ENCODE peak calls at places on chromosomes 4 and X, in four cellular contexts. A is GM23248; K is cardiac muscle cell; T is effector memory CD4-positive, alpha-beta T cell. M is an unnamed sample.

GRCh38 chr4:88527787-88528186 is 4.2 kb upstream of the PYURF start:
- DNase-seq in T (no peak), K (no peak), A (no peak), M (no peak)

GRCh38 chrX:153554519-153555167 is 37.2 kb downstream of the ATP2B3 start:
- DNase-seq in T (peak), K (peak), A (peak), M (peak)

GRCh38 chrX:148991502-148991901 is 491.1 kb downstream of the AFF2 start:
- DNase-seq in A (no peak), K (no peak), T (no peak), M (no peak)

GRCh38 chr4:154928640-154929257 is 147.7 kb downstream of the RBM46 start:
- DNase-seq in T (no peak), A (peak), K (peak), M (no peak)

GRCh38 chr4:60562353-60562752 is 637.8 kb upstream of the ADGRL3 start:
- DNase-seq in A (no peak), T (no peak), K (no peak), M (no peak)

GRCh38 chrX:49230500-49231232 is 2.5 kb downstream of the CACNA1F start:
- DNase-seq in K (no peak), T (peak), A (peak), M (no peak)

GRCh38 chr4:53591372-53591892 is at the start of gene LNX1:
- DNase-seq in T (no peak), A (no peak), K (no peak), M (no peak)

GRCh38 chrX:153829799-153830631 is at the start of gene PDZD4:
- DNase-seq in A (peak), T (no peak), K (no peak), M (no peak)

GRCh38 chr4:64718091-64718490 is 308.8 kb upstream of the TECRL start:
- DNase-seq in K (peak), A (peak), T (no peak), M (no peak)

GRCh38 chrX:63424063-63424462 is 72.9 kb upstream of the SPIN4 start:
- DNase-seq in K (no peak), A (no peak), T (no peak), M (no peak)

GRCh38 chr4:173538148-173538902 is 8.3 kb upstream of the HAND2 start:
- DNase-seq in K (peak), T (no peak), A (peak), M (no peak)

GRCh38 chrX:54785901-54786300 is 12.2 kb downstream of the ITIH6 start:
- DNase-seq in T (no peak), A (peak), K (peak), M (no peak)

GRCh38 chrX:43870758-43871419 is 11.4 kb downstream of the MAOB start:
- DNase-seq in K (no peak), T (no peak), A (no peak), M (no peak)

DNA sequence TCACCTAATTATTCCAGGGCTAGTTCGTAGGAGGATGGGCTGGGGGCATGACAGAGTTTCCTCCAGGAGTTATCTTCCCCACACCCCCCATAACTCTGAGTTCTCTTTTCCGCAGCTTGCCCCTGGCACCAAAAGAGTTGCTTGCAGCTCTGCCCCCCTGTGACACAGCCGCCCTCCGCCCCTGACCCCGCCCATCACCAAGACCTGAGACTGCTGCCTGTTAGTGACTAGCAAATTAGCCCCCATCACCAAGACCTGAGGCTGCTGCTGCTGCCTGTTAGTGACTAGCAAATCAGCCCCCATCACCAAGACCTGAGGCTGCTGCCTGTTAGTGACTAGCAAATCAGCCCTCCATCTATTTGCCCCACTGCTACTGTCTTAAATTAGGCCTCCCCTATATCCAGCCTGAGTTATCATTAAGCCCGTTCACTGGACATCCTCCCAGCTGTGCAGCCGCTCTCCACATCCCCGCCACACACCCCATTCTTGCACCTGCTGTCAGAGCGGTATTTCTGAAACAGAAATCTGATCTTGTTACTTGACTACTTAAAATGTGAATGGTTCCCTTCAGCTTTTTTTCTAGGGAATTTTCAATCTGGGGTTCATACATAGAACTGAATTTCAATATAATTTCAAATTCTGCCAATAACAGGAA is 1.5 kb upstream of the PAPSS1 start:
- DNase-seq in A (no peak), T (no peak), K (no peak), M (no peak)
- H3K4me3 ChIP-seq in A (peak), T (peak), K (peak), M (peak)

GRCh38 chr4:6177587-6178197 is 22.7 kb downstream of the JAKMIP1 start:
- DNase-seq in T (peak), K (no peak), A (no peak), M (no peak)
- H3K4me3 ChIP-seq in T (no peak), K (no peak), A (no peak), M (no peak)

GRCh38 chr4:76745264-76745663 is 152.7 kb downstream of the SOWAHB start:
- DNase-seq in T (no peak), A (peak), K (peak), M (no peak)

GRCh38 chr4:76748649-76749048 is 149.3 kb downstream of the SOWAHB start:
- DNase-seq in T (no peak), K (peak), A (peak), M (no peak)

GRCh38 chr4:76750716-76751115 is 147.2 kb downstream of the SOWAHB start:
- DNase-seq in K (no peak), T (no peak), A (no peak), M (no peak)

GRCh38 chr4:76749361-76749760 is 148.6 kb downstream of the SOWAHB start:
- DNase-seq in K (no peak), A (no peak), T (no peak), M (no peak)

GRCh38 chr4:76747613-76748012 is 150.3 kb downstream of the SOWAHB start:
- DNase-seq in A (no peak), T (no peak), K (no peak), M (no peak)
- H3K4me3 ChIP-seq in A (no peak), T (no peak), K (no peak), M (no peak)

GRCh38 chr4:125323547-125324100 is 8.9 kb downstream of the FAT4 start:
- DNase-seq in A (peak), K (peak), T (no peak), M (no peak)
- H3K4me3 ChIP-seq in A (peak), K (no peak), T (no peak), M (peak)

DNA sequence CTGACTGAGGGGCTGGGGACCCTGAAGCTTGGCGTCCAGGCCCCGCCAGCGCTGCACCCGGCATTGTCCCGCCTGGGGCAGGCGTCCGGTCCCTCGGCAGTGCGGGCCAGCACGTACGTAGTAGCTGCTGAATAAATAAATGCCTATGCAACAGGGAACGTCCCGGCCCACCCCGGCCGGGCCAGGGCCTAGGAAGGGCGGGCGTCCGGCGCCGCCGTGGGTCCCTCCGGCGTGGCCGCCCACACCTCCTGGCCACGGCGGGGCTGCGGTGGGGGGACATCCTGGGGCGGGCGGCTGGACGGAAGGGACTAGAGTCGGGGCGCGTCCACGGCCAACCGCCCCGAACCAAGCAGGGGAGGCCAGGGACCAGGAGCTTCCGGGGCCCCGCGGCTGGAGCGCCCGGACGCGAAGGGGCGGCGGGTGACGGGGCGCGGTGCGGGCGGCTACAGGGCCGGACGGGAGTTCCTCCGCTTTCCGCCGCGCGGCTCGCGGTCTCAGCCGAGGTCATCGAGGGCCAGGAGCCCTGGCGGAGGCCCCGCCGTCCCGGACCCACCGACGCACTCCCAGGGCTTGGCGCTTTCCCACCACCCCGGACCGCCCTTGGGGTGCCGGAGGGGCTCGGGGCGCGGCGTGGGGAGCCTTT is 856 bp upstream of the WWC2 start:
- DNase-seq in K (peak), A (peak), T (no peak), M (peak)
- H3K4me3 ChIP-seq in K (peak), A (peak), T (peak), M (peak)

DNA sequence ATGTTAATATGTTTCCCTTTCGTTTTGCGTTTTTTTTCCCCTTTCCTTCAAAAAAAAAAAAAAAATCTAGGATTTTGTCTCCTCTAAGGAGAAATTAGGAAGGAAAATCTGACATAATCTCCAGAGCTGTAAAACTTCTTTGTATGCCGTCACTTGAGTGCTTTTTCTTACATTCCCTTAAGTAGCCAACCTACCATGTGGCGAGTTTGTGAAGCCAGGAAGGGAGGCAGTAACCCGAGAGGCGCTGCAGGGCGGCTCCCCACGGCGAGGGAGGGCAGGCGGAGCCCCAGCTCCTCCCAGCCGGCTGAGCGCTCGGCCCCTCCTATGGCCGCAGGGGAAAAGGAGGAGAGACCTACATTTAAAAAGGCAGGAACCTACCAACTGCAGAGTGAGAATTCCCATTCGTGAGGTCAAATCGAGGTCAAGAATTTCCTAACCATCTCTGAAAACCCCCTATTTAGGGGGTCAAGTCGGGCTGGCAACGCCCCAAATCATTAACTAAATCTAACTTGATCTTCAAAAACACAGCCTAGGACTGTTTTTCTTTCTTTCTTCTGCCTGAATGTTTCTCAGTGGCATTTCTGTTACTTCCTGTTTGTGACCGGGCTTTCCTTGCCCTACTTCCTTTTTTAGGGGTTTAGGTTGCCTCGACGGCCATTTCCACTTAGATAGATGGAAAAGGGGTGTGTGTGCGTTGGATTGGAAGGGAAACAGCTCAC is 345.1 kb upstream of the KLF3 start:
- DNase-seq in A (peak), T (peak), K (peak), M (peak)
- H3K4me3 ChIP-seq in A (peak), T (peak), K (no peak), M (peak)

GRCh38 chr4:47486306-47486705 is 1.2 kb downstream of the ATP10D start:
- DNase-seq in T (no peak), K (peak), A (peak), M (no peak)
- H3K4me3 ChIP-seq in T (no peak), K (peak), A (peak), M (peak)

GRCh38 chr4:48127882-48128394 is 6.1 kb downstream of the TXK start:
- DNase-seq in A (peak), K (peak), T (peak), M (no peak)
- H3K4me3 ChIP-seq in A (peak), K (no peak), T (peak), M (no peak)

M was measured in dorsolateral prefrontal cortex.